ENCODE peak calls at places on chromosome 4, in nine cellular contexts. A is colonic mucosa; X is astrocyte; S is CD8-positive, alpha-beta T cell; U is GM23338; M is heart left ventricle; F is effector memory CD4-positive, alpha-beta T cell; W is GM23248; I is CD4-positive, CD25-positive, alpha-beta regulatory T cell. T is an unnamed sample.

GRCh38 chr4:98260047-98260578 is 1.1 kb upstream of the RAP1GDS1 start:
- DNase-seq in S (peak; percentile 7), X (peak; percentile 11), A (peak; percentile 65), U (peak; percentile 67), F (no peak), I (no peak), M (peak; percentile 55), W (no peak), T (peak; percentile 56)

GRCh38 chr4:4787421-4787820 is 72.0 kb upstream of the MSX1 start:
- DNase-seq in I (no peak), U (no peak), F (no peak), X (no peak), W (no peak), M (no peak), S (no peak), A (no peak), T (no peak)

GRCh38 chr4:64479338-64479737 is 70.1 kb upstream of the TECRL start:
- DNase-seq in W (no peak), I (no peak), S (no peak), A (no peak), M (no peak), X (no peak), F (no peak), U (no peak), T (no peak)

GRCh38 chr4:7430965-7431695 is 3.6 kb downstream of the PSAPL1 start:
- DNase-seq in I (no peak), S (no peak), A (no peak), F (no peak), W (no peak), U (no peak), X (no peak), M (peak; percentile 19), T (peak; percentile 49)

GRCh38 chr4:12926189-12927066 is 557.7 kb downstream of the RAB28 start:
- DNase-seq in I (no peak), M (no peak), A (no peak), F (no peak), S (no peak), W (no peak), X (no peak), U (no peak), T (no peak)

GRCh38 chr4:102531441-102531840 is 30.3 kb downstream of the NFKB1 start:
- DNase-seq in F (no peak), M (no peak), X (peak; percentile 53), I (no peak), U (no peak), S (no peak), A (no peak), W (no peak), T (no peak)

GRCh38 chr4:90582087-90582486 is 454.9 kb downstream of the CCSER1 start:
- DNase-seq in U (peak; percentile 30), W (no peak), X (no peak), M (no peak), A (no peak), S (no peak), I (no peak), F (no peak), T (no peak)

GRCh38 chr4:156677136-156677535 is 294.5 kb downstream of the PDGFC start:
- DNase-seq in W (peak; percentile 71), S (no peak), A (peak; percentile 28), I (no peak), M (no peak), U (peak; percentile 80), F (no peak), X (peak; percentile 51), T (no peak)

GRCh38 chr4:181264908-181265307 is 978.3 kb upstream of the TENM3 start:
- DNase-seq in A (no peak), I (no peak), M (peak; percentile 28), S (no peak), X (no peak), W (no peak), U (peak; percentile 49), F (no peak), T (no peak)

GRCh38 chr4:8188743-8189550 is 10.1 kb upstream of the SH3TC1 start:
- DNase-seq in W (peak; percentile 43), A (no peak), F (no peak), U (no peak), I (no peak), X (no peak), S (no peak), M (peak; percentile 93), T (peak; percentile 79)

GRCh38 chr4:42331914-42332368 is 65.3 kb upstream of the SHISA3 start:
- DNase-seq in I (no peak), W (peak; percentile 1), S (no peak), A (no peak), U (no peak), F (no peak), M (peak; percentile 39), X (peak; percentile 11), T (no peak)

GRCh38 chr4:99205104-99205979 is 13.7 kb downstream of the ADH6 start:
- DNase-seq in W (peak; percentile 76), F (no peak), I (no peak), X (no peak), S (no peak), M (no peak), A (peak; percentile 39), U (peak; percentile 66), T (no peak)

GRCh38 chr4:48699470-48699869 is 80.6 kb downstream of the FRYL start:
- DNase-seq in S (no peak), M (no peak), I (no peak), X (peak; percentile 50), F (no peak), W (peak; percentile 44), U (no peak), A (no peak), T (no peak)

GRCh38 chr4:137664416-137664815 is 132.1 kb upstream of the PCDH18 start:
- DNase-seq in I (no peak), F (no peak), X (no peak), U (no peak), M (no peak), A (no peak), S (no peak), W (peak; percentile 65), T (no peak)

GRCh38 chr4:3346146-3346545 is 53.3 kb downstream of the RGS12 start:
- DNase-seq in I (peak; percentile 76), X (peak; percentile 39), A (peak; percentile 66), U (peak; percentile 86), F (no peak), M (no peak), W (peak; percentile 85), S (no peak), T (no peak)

GRCh38 chr4:147085796-147086195 is 140.1 kb upstream of the TTC29 start:
- DNase-seq in A (no peak), W (no peak), F (no peak), X (no peak), S (no peak), I (no peak), M (no peak), U (no peak), T (no peak)

GRCh38 chr4:35835893-35836292 is 408.4 kb downstream of the ARAP2 start:
- DNase-seq in A (no peak), U (no peak), S (no peak), I (no peak), W (no peak), X (no peak), M (no peak), F (no peak), T (no peak)

DNA sequence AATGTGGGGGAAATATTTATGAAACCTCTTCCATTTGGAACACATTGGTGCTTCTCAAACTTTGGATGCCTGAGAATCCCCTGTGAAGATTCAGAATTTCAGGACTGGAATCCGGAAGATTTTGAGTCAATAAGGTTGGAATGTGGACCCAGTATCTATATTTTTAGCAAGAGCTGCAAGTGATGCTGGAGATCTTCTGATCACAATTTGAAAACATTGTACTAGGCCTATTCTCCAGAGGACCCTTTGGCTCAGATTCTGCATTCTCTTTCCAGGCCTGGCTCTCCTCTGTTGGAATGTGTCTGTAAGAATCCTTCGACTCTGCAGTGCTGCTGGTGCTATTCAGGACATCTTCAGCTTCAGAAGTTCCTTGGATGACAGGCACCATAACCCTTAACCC is 2.3 kb upstream of the PKD2 start:
- DNase-seq in M (no peak), S (no peak), X (peak; percentile 26), U (no peak), A (no peak), F (no peak), I (no peak), W (peak; percentile 71), T (no peak)
- H3K27me3 ChIP-seq in M (no peaks in the 10 kb centered on the region), S (no peaks in the 10 kb centered on the region), X (no peaks in the 10 kb centered on the region), U (peaks cover 21% of the 10 kb centered on the region), A (no peaks in the 10 kb centered on the region), F (no peaks in the 10 kb centered on the region), I (peaks cover 3% of the 10 kb centered on the region), W (no peaks in the 10 kb centered on the region), T (no peaks in the 10 kb centered on the region)

DNA sequence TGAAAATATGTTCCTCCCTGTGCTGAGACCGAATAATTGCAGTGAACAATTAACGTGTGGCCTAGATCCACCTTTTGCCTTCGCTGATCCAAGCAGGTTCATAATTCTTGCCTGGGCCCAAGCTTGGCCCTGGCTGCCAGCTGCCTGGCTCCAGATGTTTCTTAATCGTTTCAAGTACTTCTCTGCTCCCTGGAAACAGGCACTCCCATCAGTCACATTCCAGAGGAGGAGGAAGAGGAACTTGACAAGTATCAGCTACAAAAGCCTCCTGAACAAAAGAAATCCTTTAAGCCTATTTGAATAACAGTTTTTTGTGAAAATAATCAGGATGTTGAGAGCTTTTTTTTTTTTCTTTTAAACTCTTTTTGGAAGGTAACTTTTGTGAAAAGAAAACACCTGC is 154.2 kb downstream of the PTTG2 start:
- DNase-seq in U (peak; percentile 90), M (no peak), I (no peak), F (no peak), X (no peak), S (no peak), W (peak; percentile 34), A (no peak), T (no peak)
- H3K27ac ChIP-seq in U (peak overlapping the region; percentile 92), M (peak overlapping the region; percentile 39), I (no peak overlapping the region), F (no peak overlapping the region), X (no peak overlapping the region), S (no peak overlapping the region), W (no peak overlapping the region), A (peak overlapping the region; percentile 22), T (no peak overlapping the region)

GRCh38 chr4:74453846-74454742 is 9.2 kb downstream of the AREG start:
- DNase-seq in W (no peak), A (no peak), U (no peak), I (no peak), F (no peak), S (no peak), X (no peak), M (no peak), T (no peak)
- H3K4me1 ChIP-seq in W (peaks cover 24% of the 10 kb centered on the region), A (no peaks in the 10 kb centered on the region), U (peaks cover 4% of the 10 kb centered on the region), I (no peaks in the 10 kb centered on the region), F (no peaks in the 10 kb centered on the region), S (no peaks in the 10 kb centered on the region), X (peaks cover 20% of the 10 kb centered on the region), M (no peaks in the 10 kb centered on the region), T (no peaks in the 10 kb centered on the region)

GRCh38 chr4:23384741-23385140 is 505.1 kb downstream of the PPARGC1A start:
- DNase-seq in X (peak; percentile 70), F (no peak), S (no peak), U (no peak), I (no peak), A (no peak), W (no peak), M (no peak), T (no peak)

GRCh38 chr4:23388259-23388658 is 501.6 kb downstream of the PPARGC1A start:
- DNase-seq in F (no peak), M (no peak), W (no peak), I (no peak), X (no peak), A (no peak), S (no peak), U (no peak), T (no peak)

GRCh38 chr4:23388699-23389395 is 501.0 kb downstream of the PPARGC1A start:
- DNase-seq in A (no peak), X (no peak), S (no peak), F (no peak), M (no peak), U (no peak), I (no peak), W (no peak), T (no peak)

GRCh38 chr4:23382880-23383279 is 507.0 kb downstream of the PPARGC1A start:
- DNase-seq in A (no peak), F (no peak), I (no peak), M (no peak), X (peak; percentile 76), W (no peak), U (no peak), S (no peak), T (no peak)
- H3K27me3 ChIP-seq in A (no peaks in the 10 kb centered on the region), F (no peaks in the 10 kb centered on the region), I (no peaks in the 10 kb centered on the region), M (no peaks in the 10 kb centered on the region), X (no peaks in the 10 kb centered on the region), W (no peaks in the 10 kb centered on the region), U (no peaks in the 10 kb centered on the region), S (no peaks in the 10 kb centered on the region), T (no peaks in the 10 kb centered on the region)

T was measured in pancreas.